ENCODE peak calls at places on chromosomes 1 and 21, in six cellular contexts. E, V, I, D, J and O are unnamed samples.

GRCh38 chr1:30657131-30658013 is 66.0 kb downstream of the MATN1 start:
- DNase-seq in V (no peak), I (peak; percentile 45), E (peak; percentile 55), D (peak; percentile 59), J (no peak), O (peak; percentile 91)

GRCh38 chr1:87325982-87326738 is 2.5 kb upstream of the LMO4 start:
- DNase-seq in D (peak; percentile 81), E (no peak), V (peak; percentile 44), I (peak; percentile 74), J (no peak), O (peak; percentile 79)

GRCh38 chr1:119541389-119541788 is 34.4 kb downstream of the HSD3B1 start:
- DNase-seq in E (no peak), D (peak; percentile 77), J (no peak), V (no peak), I (no peak), O (no peak)

GRCh38 chr1:202143768-202144509 is 598 bp downstream of the ARL8A start:
- DNase-seq in I (peak; percentile 54), J (peak; percentile 61), V (no peak), E (peak; percentile 77), D (no peak), O (peak; percentile 28)

GRCh38 chr1:167489581-167490340 is 28.6 kb downstream of the CD247 start:
- DNase-seq in I (no peak), E (no peak), D (no peak), J (no peak), V (no peak), O (no peak)

GRCh38 chr1:19312782-19313635 is 883 bp downstream of the SLC66A1 start:
- DNase-seq in V (no peak), E (no peak), I (no peak), D (no peak), J (no peak), O (no peak)

GRCh38 chr1:179785025-179785424 is 41.9 kb downstream of the FAM163A start:
- DNase-seq in E (no peak), D (no peak), J (no peak), I (no peak), V (no peak), O (no peak)

GRCh38 chr1:108646661-108647269 is 14.1 kb downstream of the HENMT1 start:
- DNase-seq in D (peak; percentile 46), I (peak; percentile 76), J (peak; percentile 83), E (peak; percentile 93), V (peak; percentile 84), O (peak; percentile 95)

GRCh38 chr1:192488058-192488457 is 87.5 kb upstream of the RGS1 start:
- DNase-seq in D (peak; percentile 16), I (no peak), E (no peak), J (no peak), V (peak; percentile 9), O (no peak)

GRCh38 chr1:224287714-224288113 is 42.3 kb downstream of the NVL start:
- DNase-seq in D (no peak), V (no peak), E (no peak), J (no peak), I (no peak), O (no peak)

GRCh38 chr1:25993197-25993951 is 4.5 kb downstream of the PAFAH2 start:
- DNase-seq in V (no peak), E (no peak), D (no peak), J (no peak), I (no peak), O (no peak)

GRCh38 chr1:2382621-2383361 is 8.6 kb downstream of the MORN1 start:
- DNase-seq in J (peak; percentile 43), E (peak; percentile 71), V (peak; percentile 36), D (peak; percentile 72), I (peak; percentile 67), O (no peak)

GRCh38 chr21:45256021-45256911 is 31.4 kb downstream of the POFUT2 start:
- DNase-seq in I (no peak), D (no peak), V (no peak), E (no peak), J (no peak), O (no peak)

GRCh38 chr1:65658122-65658521 is 134.6 kb upstream of the PDE4B start:
- DNase-seq in I (no peak), D (peak; percentile 14), E (no peak), V (no peak), J (no peak), O (no peak)

GRCh38 chr1:1287288-1288110 is 7.3 kb downstream of the SCNN1D start:
- DNase-seq in E (no peak), J (no peak), I (no peak), D (no peak), V (no peak), O (no peak)

GRCh38 chr1:169890761-169891538 is 2.7 kb downstream of the SCYL3 start:
- DNase-seq in D (peak; percentile 75), J (no peak), I (peak; percentile 33), E (no peak), V (no peak), O (peak; percentile 50)

GRCh38 chr1:181064030-181064594 is 24.4 kb upstream of the IER5 start:
- DNase-seq in V (no peak), I (no peak), J (no peak), E (no peak), D (no peak), O (no peak)

GRCh38 chr1:203629509-203630082 is 3.0 kb downstream of the ATP2B4 start:
- DNase-seq in D (no peak), E (peak; percentile 85), V (no peak), I (peak; percentile 84), J (peak; percentile 84), O (peak; percentile 65)

GRCh38 chr21:34935452-34935851 is 113.7 kb downstream of the RUNX1 start:
- DNase-seq in E (no peak), D (no peak), I (no peak), J (no peak), V (no peak), O (no peak)

GRCh38 chr21:34934350-34934749 is 114.8 kb downstream of the RUNX1 start:
- DNase-seq in I (no peak), E (no peak), D (no peak), J (no peak), V (no peak), O (no peak)

GRCh38 chr21:34930971-34931370 is 118.1 kb downstream of the RUNX1 start:
- DNase-seq in J (no peak), D (no peak), I (no peak), E (no peak), V (no peak), O (no peak)

GRCh38 chr21:34933609-34934345 is 115.3 kb downstream of the RUNX1 start:
- DNase-seq in D (no peak), V (no peak), E (no peak), I (no peak), J (no peak), O (peak; percentile 76)

DNA sequence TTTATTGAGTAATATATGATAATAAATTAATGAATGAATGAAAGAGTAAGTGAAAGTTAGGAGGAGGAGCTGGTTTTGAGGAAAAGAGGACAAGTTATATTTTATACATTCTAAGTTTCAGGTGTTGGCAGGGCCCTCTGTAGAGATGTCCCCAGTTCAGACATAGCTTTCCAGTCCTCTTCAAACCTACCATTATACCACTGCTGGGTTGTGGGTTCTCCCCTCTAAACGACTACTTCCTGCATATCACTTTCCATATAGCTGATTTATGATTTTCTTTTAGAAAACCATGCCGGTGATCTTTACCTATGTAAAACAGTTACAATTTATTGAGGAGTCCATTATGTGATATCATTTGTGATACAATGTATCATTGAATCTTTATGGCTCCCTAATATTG is 116.9 kb downstream of the RUNX1 start:
- DNase-seq in I (no peak), J (no peak), E (no peak), D (no peak), V (no peak), O (no peak)
- H3K4me1 ChIP-seq in I (peaks cover 16% of the 10 kb centered on the region), J (no peaks in the 10 kb centered on the region), E (peaks cover 11% of the 10 kb centered on the region), D (peaks cover 20% of the 10 kb centered on the region), V (peaks cover 13% of the 10 kb centered on the region), O (peaks cover 5% of the 10 kb centered on the region)

DNA sequence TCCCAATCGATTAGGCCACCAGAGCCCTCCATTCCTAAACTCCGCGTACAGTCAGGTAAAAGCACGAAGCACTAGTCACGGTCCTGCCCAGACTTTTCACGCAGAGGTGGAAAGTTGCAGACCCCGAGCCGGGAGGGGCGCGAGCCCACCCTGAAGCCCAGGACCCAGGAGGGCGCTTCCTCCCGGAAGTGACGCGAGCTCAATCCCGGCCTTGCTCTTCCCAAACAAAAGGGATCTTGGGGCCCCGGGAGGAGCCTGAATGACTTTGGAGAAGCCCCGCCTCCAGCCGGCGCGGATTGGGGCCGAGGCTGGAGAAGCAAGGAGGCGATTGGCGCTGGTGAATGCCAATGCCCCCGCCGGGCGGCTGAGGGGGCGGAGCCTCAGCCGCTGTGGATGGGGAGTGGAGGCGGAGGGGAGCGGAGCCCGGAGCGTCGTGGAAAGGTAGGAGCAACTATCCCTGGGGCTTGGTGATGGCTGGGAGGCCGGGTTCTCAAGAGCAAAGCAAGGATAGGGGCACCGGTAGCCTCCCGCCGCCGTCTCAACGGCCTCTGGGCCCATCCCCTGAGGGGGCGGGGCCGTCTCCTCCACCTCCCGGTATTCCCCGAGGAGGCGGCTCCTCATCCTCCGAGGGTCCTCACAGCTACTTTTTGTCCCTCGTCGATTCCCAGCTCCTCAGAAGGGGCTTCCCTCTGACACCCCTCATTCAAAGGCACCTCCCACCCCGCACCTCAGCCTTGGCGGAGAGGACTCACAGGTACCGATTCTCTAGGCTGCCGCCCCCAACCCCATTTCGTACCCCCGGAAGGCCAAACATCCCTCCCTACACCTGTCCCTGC is at the start of gene CTTNBP2NL:
- DNase-seq in I (peak; percentile 99), V (peak; percentile 93), D (peak; percentile 96), J (peak; percentile 99), E (peak; percentile 98), O (peak; percentile 97)
- H3K27ac ChIP-seq in I (peak within 1 kb of the TSS; percentile 97), V (peak within 1 kb of the TSS; percentile 56), D (peak within 1 kb of the TSS; percentile 98), J (peak within 1 kb of the TSS; percentile 96), E (peak within 1 kb of the TSS; percentile 91), O (peak within 1 kb of the TSS; percentile 69)

DNA sequence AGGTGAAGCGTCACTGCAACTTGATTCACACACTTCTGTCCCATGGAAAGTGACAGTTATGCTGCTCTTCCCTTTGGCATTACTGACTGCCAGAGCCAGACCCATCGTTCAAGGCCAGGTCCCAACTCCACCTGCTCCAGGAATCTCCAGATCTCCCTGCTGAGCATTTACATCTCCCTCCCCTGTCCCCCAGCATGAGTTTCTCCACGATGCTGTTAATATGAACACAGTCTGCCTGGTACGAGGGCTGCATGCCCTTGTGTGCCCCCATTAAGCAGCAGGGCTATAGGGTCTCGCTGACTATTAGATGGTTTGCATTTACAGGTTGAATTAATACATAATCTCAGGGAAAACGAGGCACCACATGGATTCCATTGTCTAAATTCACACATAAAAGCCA is 4.3 kb downstream of the F3 start:
- DNase-seq in E (no peak), I (peak; percentile 10), D (no peak), J (no peak), V (no peak), O (no peak)
- H3K36me3 ChIP-seq in E (peaks cover 29% of the 10 kb centered on the region), I (no peaks in the 10 kb centered on the region), D (peaks cover 8% of the 10 kb centered on the region), J (no peaks in the 10 kb centered on the region), V (no peaks in the 10 kb centered on the region), O (no peaks in the 10 kb centered on the region)

DNA sequence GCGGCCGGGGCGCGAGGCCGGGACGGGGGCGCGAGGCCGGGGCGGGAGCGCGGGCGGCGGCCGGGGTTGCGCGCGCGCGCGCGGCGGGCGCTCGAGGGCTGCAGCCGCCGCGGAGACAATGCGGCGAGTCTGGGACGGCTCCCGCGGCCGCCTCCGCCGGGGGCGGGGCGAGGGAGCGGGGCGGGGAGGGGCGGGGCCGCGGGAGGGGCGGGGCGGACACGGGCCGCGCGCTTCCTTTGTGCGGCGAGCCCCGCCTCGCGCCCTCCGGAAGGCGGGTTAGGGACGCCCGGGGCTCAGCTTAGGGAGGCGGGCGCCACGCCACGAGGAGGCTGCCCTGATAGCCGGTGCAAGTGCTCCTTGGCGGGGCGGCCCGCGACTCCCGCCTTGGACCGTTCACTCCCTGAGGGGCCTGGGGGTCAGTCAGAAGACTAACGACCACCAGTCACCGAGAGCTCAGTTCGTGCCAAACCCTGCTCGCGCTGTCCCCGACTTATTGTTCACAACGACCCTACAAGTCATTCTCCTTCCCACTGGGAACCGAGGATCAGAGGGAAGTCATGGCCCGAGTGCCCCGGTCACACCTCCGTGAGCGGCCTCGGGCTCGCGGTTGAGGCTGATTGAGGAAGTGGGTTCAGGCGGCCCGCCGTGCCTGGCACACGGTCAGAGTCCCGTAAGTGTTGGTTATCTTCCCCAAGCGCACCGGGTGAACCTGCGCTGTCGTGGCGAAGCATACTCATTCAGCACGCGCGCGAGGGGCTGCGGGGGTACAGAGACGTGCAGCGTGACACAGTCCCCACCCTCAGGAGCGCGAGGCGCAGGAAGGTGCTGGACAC is 29.1 kb upstream of the A3GALT2 start:
- DNase-seq in D (peak; percentile 87), V (peak; percentile 62), I (peak; percentile 95), E (peak; percentile 95), J (peak; percentile 94), O (peak; percentile 87)
- H3K4me1 ChIP-seq in D (peaks cover 50% of the 10 kb centered on the region), V (peaks cover 67% of the 10 kb centered on the region), I (peaks cover 39% of the 10 kb centered on the region), E (peaks cover 42% of the 10 kb centered on the region), J (peaks cover 14% of the 10 kb centered on the region), O (peaks cover 7% of the 10 kb centered on the region)